ENCODE peak calls at places on chromosomes 7 and 10, in six cellular contexts. I is HS-27A, N is Peyer's patch, S is pancreas, B is IMR-90, D is globus pallidus. L is an unnamed sample.

GRCh38 chr7:909358-910329 is 33.3 kb downstream of the GET4 start:
- DNase-seq in B (peak; percentile 15), D (peak; percentile 71), S (peak; percentile 77), N (peak; percentile 80), I (no peak), L (no peak)

GRCh38 chr7:70640266-70640833 is 491.6 kb upstream of the GALNT17 start:
- DNase-seq in S (no peak), I (no peak), B (peak; percentile 87), D (no peak), N (no peak), L (no peak)

GRCh38 chr10:86306628-86307278 is 59.8 kb downstream of the GRID1 start:
- DNase-seq in I (no peak), S (no peak), B (peak; percentile 4), N (no peak), D (no peak), L (no peak)

GRCh38 chr7:11436317-11436716 is 395.7 kb downstream of the THSD7A start:
- DNase-seq in I (no peak), D (no peak), N (no peak), S (no peak), B (peak; percentile 0), L (no peak)

GRCh38 chr7:155466814-155467675 is 9.1 kb downstream of the EN2 start:
- DNase-seq in N (no peak), I (no peak), S (peak; percentile 68), B (no peak), D (no peak), L (peak; percentile 28)

GRCh38 chr10:99775850-99776249 is 6.6 kb upstream of the ABCC2 start:
- DNase-seq in N (no peak), B (peak; percentile 93), S (no peak), D (no peak), I (peak; percentile 31), L (no peak)

GRCh38 chr10:29050081-29050480 is 238.8 kb upstream of the LYZL1 start:
- DNase-seq in N (no peak), B (no peak), S (no peak), I (no peak), D (no peak), L (no peak)

GRCh38 chr10:26787362-26787761 is 73.4 kb downstream of the ABI1 start:
- DNase-seq in D (no peak), S (no peak), B (no peak), I (no peak), N (no peak), L (no peak)

GRCh38 chr10:72800000-72800740 is 93.4 kb upstream of the OIT3 start:
- DNase-seq in D (no peak), B (peak; percentile 66), S (no peak), N (no peak), I (no peak), L (no peak)

GRCh38 chr7:2106920-2107319 is 125.8 kb downstream of the MAD1L1 start:
- DNase-seq in I (no peak), S (no peak), B (peak; percentile 67), N (no peak), D (peak; percentile 65), L (no peak)

GRCh38 chr10:3455385-3456334 is 283.1 kb upstream of the PITRM1 start:
- DNase-seq in D (no peak), S (no peak), B (peak; percentile 19), I (no peak), N (no peak), L (no peak)

GRCh38 chr10:43264324-43264986 is 2.4 kb downstream of the RASGEF1A start:
- DNase-seq in I (no peak), S (peak; percentile 58), B (no peak), D (no peak), N (peak; percentile 12), L (no peak)

GRCh38 chr7:157980774-157981173 is 606.8 kb downstream of the PTPRN2 start:
- DNase-seq in D (no peak), I (no peak), N (no peak), B (no peak), S (no peak), L (no peak)

GRCh38 chr7:99855236-99855635 is 21.6 kb downstream of the OR2AE1 start:
- DNase-seq in I (no peak), D (no peak), B (no peak), N (no peak), S (no peak), L (no peak)

GRCh38 chr7:120344276-120344675 is 71.3 kb downstream of the KCND2 start:
- DNase-seq in S (no peak), N (no peak), I (no peak), D (no peak), B (no peak), L (no peak)

GRCh38 chr10:42973411-42973810 is 103.5 kb upstream of the RET start:
- DNase-seq in B (no peak), I (no peak), N (no peak), D (no peak), S (no peak), L (no peak)

GRCh38 chr7:110386006-110386405 is 704.9 kb upstream of the LRRN3 start:
- DNase-seq in N (no peak), I (no peak), B (no peak), S (no peak), D (no peak), L (no peak)

GRCh38 chr7:81499262-81500116 is 270.4 kb downstream of the HGF start:
- DNase-seq in D (peak; percentile 79), I (peak; percentile 49), S (no peak), B (peak; percentile 89), N (no peak), L (peak; percentile 57)

GRCh38 chr7:132019718-132020117 is 463.3 kb upstream of the PODXL start:
- DNase-seq in I (no peak), S (no peak), N (no peak), B (no peak), D (peak; percentile 30), L (no peak)

GRCh38 chr10:109899578-109900355 is 23.5 kb downstream of the XPNPEP1 start:
- DNase-seq in B (peak; percentile 51), S (no peak), N (no peak), I (no peak), D (no peak), L (no peak)